ENCODE peak calls at places on chromosomes 4 and X, in ten cellular contexts. G, M, O, D, J, Y, A, B, H and Q are unnamed samples.

GRCh38 chr4:182770969-182771330 is 146.2 kb downstream of the DCTD start:
- DNase-seq in G (no peak), M (no peak), O (no peak), D (no peak), J (no peak), Y (no peak), A (peak), B (no peak), H (no peak), Q (no peak)

GRCh38 chrX:155052738-155053498 is 18.0 kb downstream of the CMC4 start:
- DNase-seq in G (no peak), M (no peak), O (no peak), D (no peak), J (no peak), Y (no peak), A (no peak), B (no peak), H (no peak), Q (no peak)

GRCh38 chr4:181832305-181832704 is 410.9 kb upstream of the TENM3 start:
- DNase-seq in G (no peak), M (no peak), O (no peak), D (no peak), J (no peak), Y (no peak), A (no peak), B (no peak), H (no peak), Q (no peak)

GRCh38 chr4:8144359-8144758 is 14.3 kb downstream of the ABLIM2 start:
- DNase-seq in G (no peak), M (no peak), O (no peak), D (no peak), J (no peak), Y (no peak), A (no peak), B (no peak), H (no peak), Q (no peak)

GRCh38 chr4:139525414-139525813 is 30.6 kb downstream of the SETD7 start:
- DNase-seq in G (no peak), M (no peak), O (no peak), D (no peak), J (no peak), Y (no peak), A (no peak), B (no peak), H (no peak), Q (peak)

GRCh38 chr4:4899202-4899925 is 39.9 kb downstream of the MSX1 start:
- DNase-seq in G (no peak), M (no peak), O (no peak), D (no peak), J (no peak), Y (no peak), A (no peak), B (no peak), H (no peak), Q (no peak)

GRCh38 chr4:95217197-95217596 is 331.6 kb downstream of the UNC5C start:
- DNase-seq in G (no peak), M (no peak), O (no peak), D (no peak), J (no peak), Y (no peak), A (no peak), B (no peak), H (no peak), Q (no peak)

GRCh38 chrX:13265549-13266132 is 54.2 kb downstream of the ATXN3L start:
- DNase-seq in G (no peak), M (no peak), O (no peak), D (no peak), J (no peak), Y (no peak), A (peak), B (no peak), H (no peak), Q (no peak)

GRCh38 chrX:132491191-132491590 is 2.4 kb upstream of the MBNL3 start:
- DNase-seq in G (no peak), M (no peak), O (no peak), D (no peak), J (no peak), Y (peak), A (no peak), B (no peak), H (peak), Q (peak)

GRCh38 chr4:54660591-54660990 is 2.8 kb downstream of the KIT start:
- DNase-seq in G (no peak), M (no peak), O (no peak), D (no peak), J (no peak), Y (no peak), A (no peak), B (no peak), H (no peak), Q (no peak)

GRCh38 chr4:3285558-3286334 is 7.1 kb upstream of the RGS12 start:
- DNase-seq in G (no peak), M (peak), O (peak), D (no peak), J (no peak), Y (no peak), A (peak), B (no peak), H (no peak), Q (no peak)

GRCh38 chrX:154374361-154375155 is at the start of gene FLNA:
- DNase-seq in G (no peak), M (no peak), O (no peak), D (no peak), J (no peak), Y (no peak), A (no peak), B (no peak), H (no peak), Q (no peak)

GRCh38 chr4:152390216-152390615 is 145.7 kb downstream of the FBXW7 start:
- DNase-seq in G (no peak), M (no peak), O (no peak), D (no peak), J (no peak), Y (no peak), A (no peak), B (no peak), H (no peak), Q (no peak)

GRCh38 chr4:151389316-151389715 is 19.7 kb upstream of the FHIP1A start:
- DNase-seq in G (no peak), M (no peak), O (peak), D (no peak), J (no peak), Y (no peak), A (no peak), B (no peak), H (no peak), Q (no peak)

GRCh38 chrX:55907968-55908607 is 190.5 kb downstream of the RRAGB start:
- DNase-seq in G (no peak), M (no peak), O (no peak), D (peak), J (peak), Y (peak), A (peak), B (peak), H (no peak), Q (peak)

GRCh38 chr4:80219301-80220025 is 22.2 kb downstream of the PRDM8 start:
- DNase-seq in G (no peak), M (no peak), O (no peak), D (no peak), J (no peak), Y (no peak), A (no peak), B (no peak), H (no peak), Q (no peak)

GRCh38 chr4:47913328-47913727 is 1.1 kb downstream of the NFXL1 start:
- DNase-seq in G (no peak), M (no peak), O (no peak), D (no peak), J (no peak), Y (no peak), A (peak), B (no peak), H (no peak), Q (peak)

GRCh38 chr4:112147697-112148096 is 2.4 kb downstream of the FAM241A start:
- DNase-seq in G (no peak), M (no peak), O (no peak), D (no peak), J (no peak), Y (no peak), A (no peak), B (no peak), H (no peak), Q (no peak)

GRCh38 chrX:12245650-12246645 is 107.7 kb downstream of the FRMPD4 start:
- DNase-seq in G (no peak), M (no peak), O (peak), D (no peak), J (no peak), Y (no peak), A (peak), B (no peak), H (no peak), Q (no peak)

GRCh38 chr4:83054928-83055327 is 19.9 kb downstream of the COPS4 start:
- DNase-seq in G (no peak), M (no peak), O (no peak), D (peak), J (no peak), Y (peak), A (peak), B (no peak), H (no peak), Q (no peak)

GRCh38 chrX:36909584-36909983 is 98.6 kb upstream of the FAM47C start:
- DNase-seq in G (no peak), M (no peak), O (no peak), D (no peak), J (no peak), Y (no peak), A (peak), B (no peak), H (no peak), Q (no peak)

GRCh38 chr4:119743644-119744043 is 115.0 kb upstream of the PDE5A start:
- DNase-seq in G (no peak), M (no peak), O (no peak), D (no peak), J (no peak), Y (no peak), A (no peak), B (no peak), H (no peak), Q (no peak)

GRCh38 chr4:89294583-89295244 is 12.9 kb downstream of the GPRIN3 start:
- DNase-seq in G (no peak), M (no peak), O (no peak), D (no peak), J (no peak), Y (no peak), A (no peak), B (no peak), H (no peak), Q (peak)

GRCh38 chrX:16712825-16713155 is 321 bp upstream of the CTPS2 start:
- DNase-seq in G (no peak), M (no peak), O (no peak), D (no peak), J (no peak), Y (no peak), A (no peak), B (no peak), H (no peak), Q (no peak)

GRCh38 chr4:122775987-122776836 is 43.7 kb downstream of the BBS12 start:
- DNase-seq in G (peak), M (no peak), O (no peak), D (no peak), J (peak), Y (no peak), A (no peak), B (no peak), H (no peak), Q (no peak)

GRCh38 chrX:46326161-46326560 is 219.1 kb downstream of the ZNF674 start:
- DNase-seq in G (no peak), M (no peak), O (no peak), D (no peak), J (no peak), Y (no peak), A (peak), B (no peak), H (no peak), Q (no peak)